ENCODE peak calls at places on chromosomes 5 and 9, in eight cellular contexts. D is gastrocnemius medialis; P is neuronal stem cell; F is OCI-LY7; E is adipocyte; L is stimulated activated naive CD8-positive, alpha-beta T cell treated with anti-CD3 and anti-CD28 coated beads, Interleukin-15, Interleukin-2, amounts not matched to agents 100 U/mL and 50 U/mL, for 24 hours; U is T-helper 1 cell; R is NCI-H460. S is an unnamed sample.

GRCh38 chr5:73818357-73818756 is 192.4 kb downstream of the ARHGEF28 start:
- DNase-seq in D (no peak), P (no peak), F (no peak), E (peak; percentile 47), L (no peak), U (no peak), R (no peak), S (no peak)

GRCh38 chr9:16867571-16868311 is 2.7 kb downstream of the BNC2 start:
- DNase-seq in D (peak; percentile 29), P (no peak), F (no peak), E (peak; percentile 74), L (no peak), U (no peak), R (no peak), S (no peak)

GRCh38 chr5:107704686-107705389 is 34.1 kb upstream of the EFNA5 start:
- DNase-seq in D (no peak), P (no peak), F (no peak), E (peak; percentile 46), L (no peak), U (no peak), R (no peak), S (no peak)

GRCh38 chr5:40410939-40411635 is 268.6 kb upstream of the PTGER4 start:
- DNase-seq in D (no peak), P (no peak), F (no peak), E (peak; percentile 18), L (no peak), U (no peak), R (peak; percentile 43), S (no peak)

GRCh38 chr9:2389404-2389803 is 232.2 kb upstream of the VLDLR start:
- DNase-seq in D (no peak), P (no peak), F (no peak), E (peak; percentile 47), L (no peak), U (no peak), R (no peak), S (no peak)

GRCh38 chr9:130414910-130415746 is 29.6 kb upstream of the ASS1 start:
- DNase-seq in D (no peak), P (no peak), F (no peak), E (no peak), L (no peak), U (no peak), R (no peak), S (no peak)

GRCh38 chr5:38843665-38844064 is 2.1 kb upstream of the OSMR start:
- DNase-seq in D (no peak), P (no peak), F (no peak), E (no peak), L (no peak), U (no peak), R (no peak), S (no peak)

GRCh38 chr9:78685471-78685870 is 388.5 kb downstream of the PSAT1 start:
- DNase-seq in D (no peak), P (peak; percentile 58), F (no peak), E (no peak), L (no peak), U (no peak), R (no peak), S (no peak)

GRCh38 chr9:72383978-72384709 is 19.1 kb upstream of the ZFAND5 start:
- DNase-seq in D (no peak), P (no peak), F (no peak), E (peak; percentile 80), L (no peak), U (no peak), R (no peak), S (no peak)

GRCh38 chr9:73023025-73023541 is 70.2 kb upstream of the ALDH1A1 start:
- DNase-seq in D (peak; percentile 16), P (peak; percentile 43), F (peak; percentile 39), E (peak; percentile 82), L (peak; percentile 51), U (peak; percentile 3), R (peak; percentile 85), S (peak; percentile 63)

GRCh38 chr5:176542596-176543427 is 5.6 kb upstream of the RNF44 start:
- DNase-seq in D (no peak), P (peak; percentile 55), F (peak; percentile 82), E (peak; percentile 70), L (peak; percentile 46), U (no peak), R (no peak), S (peak; percentile 67)

GRCh38 chr9:32350682-32351081 is 33.8 kb upstream of the ACO1 start:
- DNase-seq in D (no peak), P (no peak), F (peak; percentile 18), E (peak; percentile 61), L (no peak), U (no peak), R (peak; percentile 23), S (no peak)

GRCh38 chr9:29349050-29349449 is 1775.8 kb upstream of the C9orf72 start:
- DNase-seq in D (no peak), P (no peak), F (no peak), E (no peak), L (no peak), U (no peak), R (no peak), S (no peak)

GRCh38 chr5:154625031-154625430 is 130.1 kb upstream of the LARP1 start:
- DNase-seq in D (no peak), P (no peak), F (no peak), E (no peak), L (no peak), U (no peak), R (no peak), S (no peak)

GRCh38 chr5:54311178-54311811 is 922 bp upstream of the ARL15 start:
- DNase-seq in D (no peak), P (peak; percentile 20), F (peak; percentile 28), E (peak; percentile 68), L (no peak), U (no peak), R (no peak), S (peak; percentile 22)

GRCh38 chr5:44388504-44389409 is 463 bp downstream of the FGF10 start:
- DNase-seq in D (no peak), P (no peak), F (no peak), E (peak; percentile 7), L (no peak), U (no peak), R (no peak), S (no peak)

GRCh38 chr9:115111854-115112253 is 6.1 kb downstream of the TNC start:
- DNase-seq in D (no peak), P (no peak), F (no peak), E (no peak), L (no peak), U (no peak), R (no peak), S (no peak)

GRCh38 chr5:129500101-129500500 is 40.0 kb downstream of the ADAMTS19 start:
- DNase-seq in D (no peak), P (no peak), F (no peak), E (no peak), L (no peak), U (no peak), R (no peak), S (no peak)

GRCh38 chr5:156693113-156693512 is 157.0 kb upstream of the PPP1R2B start:
- DNase-seq in D (no peak), P (no peak), F (no peak), E (no peak), L (no peak), U (no peak), R (no peak), S (no peak)

GRCh38 chr9:3578786-3579185 is 53.0 kb upstream of the RFX3 start:
- DNase-seq in D (no peak), P (no peak), F (no peak), E (peak; percentile 65), L (no peak), U (no peak), R (no peak), S (no peak)

GRCh38 chr5:32523625-32524024 is 61.7 kb upstream of the SUB1 start:
- DNase-seq in D (no peak), P (no peak), F (peak; percentile 9), E (no peak), L (no peak), U (no peak), R (peak; percentile 23), S (no peak)

GRCh38 chr5:100464418-100464817 is 70.8 kb upstream of the FAM174A start:
- DNase-seq in D (no peak), P (no peak), F (no peak), E (peak; percentile 28), L (no peak), U (no peak), R (peak; percentile 66), S (no peak)

GRCh38 chr5:177454397-177455035 is 7.9 kb downstream of the PRR7 start:
- DNase-seq in D (peak; percentile 86), P (peak; percentile 92), F (peak; percentile 91), E (peak; percentile 96), L (peak; percentile 98), U (peak; percentile 93), R (peak; percentile 88), S (peak; percentile 93)

GRCh38 chr5:170546257-170546656 is 42.4 kb downstream of the KCNIP1 start:
- DNase-seq in D (no peak), P (no peak), F (no peak), E (no peak), L (no peak), U (no peak), R (no peak), S (no peak)

GRCh38 chr9:129285979-129286772 is 108.1 kb upstream of the IER5L start:
- DNase-seq in D (peak; percentile 4), P (no peak), F (no peak), E (no peak), L (no peak), U (no peak), R (no peak), S (no peak)

GRCh38 chr5:150075233-150075632 is 11.1 kb downstream of the CSF1R start:
- DNase-seq in D (no peak), P (no peak), F (no peak), E (no peak), L (no peak), U (no peak), R (no peak), S (no peak)

GRCh38 chr5:124706729-124707361 is 39.6 kb downstream of the ZNF608 start:
- DNase-seq in D (no peak), P (no peak), F (peak; percentile 53), E (peak; percentile 38), L (no peak), U (no peak), R (no peak), S (peak; percentile 53)

GRCh38 chr9:109035684-109036423 is 22.6 kb upstream of the CTNNAL1 start:
- DNase-seq in D (peak; percentile 17), P (no peak), F (no peak), E (peak; percentile 84), L (no peak), U (no peak), R (peak; percentile 79), S (no peak)

GRCh38 chr9:117411547-117411946 is 3.3 kb downstream of the ASTN2 start:
- DNase-seq in D (no peak), P (peak; percentile 56), F (peak; percentile 2), E (no peak), L (peak; percentile 3), U (no peak), R (peak; percentile 59), S (peak; percentile 48)

GRCh38 chr9:89999176-89999533 is 394.3 kb downstream of the GADD45G start:
- DNase-seq in D (peak; percentile 23), P (no peak), F (no peak), E (no peak), L (no peak), U (no peak), R (no peak), S (no peak)

GRCh38 chr9:34536685-34537084 is 13.9 kb upstream of the ENHO start:
- DNase-seq in D (no peak), P (no peak), F (no peak), E (no peak), L (no peak), U (no peak), R (no peak), S (no peak)

GRCh38 chr9:69180670-69181069 is 6.6 kb downstream of the TJP2 start:
- DNase-seq in D (no peak), P (no peak), F (no peak), E (peak; percentile 92), L (peak; percentile 24), U (no peak), R (peak; percentile 87), S (peak; percentile 26)

GRCh38 chr5:5306696-5307095 is 115.8 kb upstream of the ICE1 start:
- DNase-seq in D (no peak), P (no peak), F (no peak), E (peak; percentile 0), L (no peak), U (no peak), R (no peak), S (no peak)